ENCODE peak calls at places on chromosomes 11 and 22, in ten cellular contexts. K, H, B, D, L, V, C, A, N and F are unnamed samples.

GRCh38 chr11:43983221-43983795 is 40.9 kb downstream of the C11orf96 start:
- DNase-seq in H (no peak), D (no peak), B (no peak), K (no peak), C (no peak), N (no peak), V (no peak), L (no peak), A (no peak), F (no peak)

GRCh38 chr11:19995131-19995530 is 165.1 kb downstream of the DBX1 start:
- DNase-seq in N (peak), H (no peak), D (peak), K (no peak), B (no peak), A (no peak), L (no peak), V (peak), C (no peak), F (peak)

GRCh38 chr11:44365616-44366015 is 55.7 kb upstream of the ALX4 start:
- DNase-seq in V (no peak), D (no peak), B (no peak), A (no peak), C (no peak), L (no peak), N (no peak), K (no peak), H (no peak), F (no peak)

GRCh38 chr11:60944504-60945294 is 7.3 kb downstream of the SLC15A3 start:
- DNase-seq in K (no peak), C (no peak), B (no peak), D (no peak), N (no peak), H (no peak), L (peak), V (no peak), A (no peak), F (no peak)

GRCh38 chr11:59813364-59813763 is 2.8 kb upstream of the MRPL16 start:
- DNase-seq in L (no peak), D (no peak), B (no peak), C (no peak), H (no peak), K (no peak), A (no peak), V (no peak), N (no peak), F (no peak)

GRCh38 chr11:44775366-44776356 is 48.9 kb downstream of the TSPAN18 start:
- DNase-seq in C (peak), V (peak), L (peak), B (peak), D (no peak), K (no peak), H (peak), A (no peak), N (peak), F (peak)

GRCh38 chr22:23246982-23247766 is 66.9 kb downstream of the BCR start:
- DNase-seq in L (no peak), V (no peak), D (no peak), H (no peak), K (no peak), C (no peak), B (no peak), N (no peak), A (no peak), F (no peak)

GRCh38 chr11:123700774-123701173 is 40.7 kb downstream of the ZNF202 start:
- DNase-seq in A (no peak), C (no peak), L (no peak), H (no peak), B (no peak), N (no peak), D (no peak), V (no peak), K (no peak), F (no peak)

GRCh38 chr22:24703101-24703500 is 71.4 kb downstream of the PIWIL3 start:
- DNase-seq in N (no peak), B (no peak), H (no peak), C (no peak), A (no peak), V (peak), L (no peak), D (no peak), K (no peak), F (no peak)